ENCODE peak calls at places on chromosomes 11 and 22, in seven cellular contexts. One of them, this sample, is unnamed.

GRCh38 chr11:119318240-119319135 is 1.6 kb upstream of the MCAM start:
- DNase-seq in MM.1S: no peak
- DNase-seq in BJ: no peak
- DNase-seq in esophagus squamous epithelium: no peak
- DNase-seq in astrocyte: peak
- DNase-seq in AG04450: no peak
- DNase-seq in ovary: no peak
- DNase-seq in this sample: no peak

GRCh38 chr11:69249641-69250502 is 44.1 kb upstream of the MYEOV start:
- DNase-seq in MM.1S: peak
- DNase-seq in BJ: no peak
- DNase-seq in esophagus squamous epithelium: no peak
- DNase-seq in astrocyte: peak
- DNase-seq in AG04450: peak
- DNase-seq in ovary: no peak
- DNase-seq in this sample: no peak

GRCh38 chr11:91997178-91997577 is 227.4 kb upstream of the FAT3 start:
- DNase-seq in MM.1S: no peak
- DNase-seq in BJ: no peak
- DNase-seq in esophagus squamous epithelium: no peak
- DNase-seq in astrocyte: no peak
- DNase-seq in AG04450: no peak
- DNase-seq in ovary: no peak
- DNase-seq in this sample: no peak

GRCh38 chr11:123176785-123177184 is 18.3 kb downstream of the CLMP start:
- DNase-seq in MM.1S: no peak
- DNase-seq in BJ: no peak
- DNase-seq in esophagus squamous epithelium: no peak
- DNase-seq in astrocyte: no peak
- DNase-seq in AG04450: no peak
- DNase-seq in ovary: no peak
- DNase-seq in this sample: no peak

GRCh38 chr11:71433648-71434450 is 14.3 kb downstream of the DHCR7 start:
- DNase-seq in MM.1S: no peak
- DNase-seq in BJ: no peak
- DNase-seq in esophagus squamous epithelium: no peak
- DNase-seq in astrocyte: no peak
- DNase-seq in AG04450: no peak
- DNase-seq in ovary: peak
- DNase-seq in this sample: no peak

GRCh38 chr11:119509969-119510401 is 87.0 kb upstream of the THY1 start:
- DNase-seq in MM.1S: peak
- DNase-seq in BJ: peak
- DNase-seq in esophagus squamous epithelium: no peak
- DNase-seq in astrocyte: peak
- DNase-seq in AG04450: peak
- DNase-seq in ovary: peak
- DNase-seq in this sample: no peak

GRCh38 chr11:8615633-8616032 is 21.6 kb upstream of the STK33 start:
- DNase-seq in MM.1S: no peak
- DNase-seq in BJ: no peak
- DNase-seq in esophagus squamous epithelium: no peak
- DNase-seq in astrocyte: no peak
- DNase-seq in AG04450: no peak
- DNase-seq in ovary: no peak
- DNase-seq in this sample: no peak

GRCh38 chr11:70145025-70145529 is 58.0 kb upstream of the FADD start:
- DNase-seq in MM.1S: no peak
- DNase-seq in BJ: no peak
- DNase-seq in esophagus squamous epithelium: no peak
- DNase-seq in astrocyte: no peak
- DNase-seq in AG04450: no peak
- DNase-seq in ovary: no peak
- DNase-seq in this sample: no peak

GRCh38 chr11:70424765-70425164 is 26.4 kb downstream of the CTTN start:
- DNase-seq in MM.1S: no peak
- DNase-seq in BJ: no peak
- DNase-seq in esophagus squamous epithelium: no peak
- DNase-seq in astrocyte: no peak
- DNase-seq in AG04450: no peak
- DNase-seq in ovary: no peak
- DNase-seq in this sample: no peak

GRCh38 chr22:49119551-49119952 is 708.1 kb downstream of the BRD1 start:
- DNase-seq in MM.1S: no peak
- DNase-seq in BJ: no peak
- DNase-seq in esophagus squamous epithelium: no peak
- DNase-seq in astrocyte: no peak
- DNase-seq in AG04450: no peak
- DNase-seq in ovary: no peak
- DNase-seq in this sample: no peak

GRCh38 chr11:110613526-110613925 is 98.7 kb downstream of the ARHGAP20 start:
- DNase-seq in MM.1S: no peak
- DNase-seq in BJ: peak
- DNase-seq in esophagus squamous epithelium: no peak
- DNase-seq in astrocyte: no peak
- DNase-seq in AG04450: no peak
- DNase-seq in ovary: no peak
- DNase-seq in this sample: no peak

GRCh38 chr11:60973699-60974098 is 2.2 kb downstream of the CD6 start:
- DNase-seq in MM.1S: no peak
- DNase-seq in BJ: no peak
- DNase-seq in esophagus squamous epithelium: no peak
- DNase-seq in astrocyte: no peak
- DNase-seq in AG04450: no peak
- DNase-seq in ovary: no peak
- DNase-seq in this sample: no peak

GRCh38 chr22:19631899-19632670 is 82.2 kb upstream of the SEPTIN5 start:
- DNase-seq in MM.1S: no peak
- DNase-seq in BJ: no peak
- DNase-seq in esophagus squamous epithelium: no peak
- DNase-seq in astrocyte: peak
- DNase-seq in AG04450: peak
- DNase-seq in ovary: no peak
- DNase-seq in this sample: peak

GRCh38 chr11:33257897-33258630 is 883 bp downstream of the HIPK3 start:
- DNase-seq in MM.1S: peak
- DNase-seq in BJ: peak
- DNase-seq in esophagus squamous epithelium: peak
- DNase-seq in astrocyte: peak
- DNase-seq in AG04450: peak
- DNase-seq in ovary: peak
- DNase-seq in this sample: no peak
- TF ChIP-seq CTCF in MM.1S: peak
- TF ChIP-seq CTCF in BJ: peak
- TF ChIP-seq CTCF in esophagus squamous epithelium: peak
- TF ChIP-seq CTCF in astrocyte: no peak
- TF ChIP-seq CTCF in AG04450: peak
- TF ChIP-seq CTCF in ovary: no peak
- TF ChIP-seq CTCF in this sample: peak

GRCh38 chr22:41683052-41683451 is 5.6 kb downstream of the SNU13 start:
- DNase-seq in MM.1S: no peak
- DNase-seq in BJ: no peak
- DNase-seq in esophagus squamous epithelium: no peak
- DNase-seq in astrocyte: no peak
- DNase-seq in AG04450: no peak
- DNase-seq in ovary: no peak
- DNase-seq in this sample: no peak
- H3K4me3 ChIP-seq in MM.1S: peak
- H3K4me3 ChIP-seq in BJ: no peak
- H3K4me3 ChIP-seq in esophagus squamous epithelium: peak
- H3K4me3 ChIP-seq in astrocyte: no peak
- H3K4me3 ChIP-seq in AG04450: no peak
- H3K4me3 ChIP-seq in ovary: no peak
- H3K4me3 ChIP-seq in this sample: peak

DNA sequence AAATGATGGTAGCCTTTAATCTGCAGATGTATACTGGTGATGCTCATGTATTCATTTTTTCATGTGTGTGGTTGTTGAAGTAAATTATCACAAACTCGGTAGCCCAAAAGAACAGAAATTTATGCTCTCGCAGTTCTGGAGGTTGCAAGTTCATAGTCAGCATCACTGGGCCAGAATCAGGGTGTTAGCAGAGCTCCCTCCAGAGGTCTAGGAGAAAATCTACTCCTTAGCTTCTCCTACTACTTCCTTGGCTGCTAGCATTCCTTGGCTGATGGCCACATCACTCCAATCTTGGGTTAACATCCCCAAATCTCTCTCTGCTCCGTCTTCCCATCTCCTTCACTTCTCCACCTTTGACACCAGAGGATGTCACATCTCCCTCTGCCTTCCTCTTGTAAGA is 45.3 kb upstream of the GALNT18 start:
- DNase-seq in MM.1S: no peak
- DNase-seq in BJ: no peak
- DNase-seq in esophagus squamous epithelium: no peak
- DNase-seq in astrocyte: no peak
- DNase-seq in AG04450: no peak
- DNase-seq in ovary: no peak
- DNase-seq in this sample: no peak
- TF ChIP-seq CTCF in MM.1S: no peak
- TF ChIP-seq CTCF in BJ: peak
- TF ChIP-seq CTCF in esophagus squamous epithelium: no peak
- TF ChIP-seq CTCF in astrocyte: no peak
- TF ChIP-seq CTCF in AG04450: peak
- TF ChIP-seq CTCF in ovary: no peak
- TF ChIP-seq CTCF in this sample: no peak

GRCh38 chr11:2930705-2931415 is 1.6 kb upstream of the PHLDA2 start:
- DNase-seq in MM.1S: peak
- DNase-seq in BJ: no peak
- DNase-seq in esophagus squamous epithelium: no peak
- DNase-seq in astrocyte: no peak
- DNase-seq in AG04450: no peak
- DNase-seq in ovary: no peak
- DNase-seq in this sample: no peak
- H3K4me3 ChIP-seq in MM.1S: peak
- H3K4me3 ChIP-seq in BJ: peak
- H3K4me3 ChIP-seq in esophagus squamous epithelium: peak
- H3K4me3 ChIP-seq in astrocyte: peak
- H3K4me3 ChIP-seq in AG04450: peak
- H3K4me3 ChIP-seq in ovary: peak
- H3K4me3 ChIP-seq in this sample: peak

DNA sequence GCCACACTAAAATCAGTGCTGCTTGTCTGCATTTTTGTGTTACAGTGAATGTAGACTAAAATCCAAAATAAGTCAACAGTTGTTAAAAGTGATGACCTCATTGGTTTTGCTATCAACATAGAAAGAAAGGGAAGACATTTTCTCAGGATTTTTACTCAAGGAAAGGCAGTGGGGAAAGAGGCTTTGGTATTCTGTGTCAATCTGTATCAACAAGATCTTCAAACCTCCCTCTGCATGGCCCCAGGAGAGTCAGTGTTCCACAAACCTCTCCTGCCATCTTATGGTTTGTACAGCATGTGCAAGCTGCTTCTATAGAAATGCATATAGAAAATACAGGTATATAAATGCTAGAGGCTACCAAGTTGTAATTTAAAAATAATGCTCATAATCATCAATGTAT is 13.8 kb upstream of the OR51M1 start:
- DNase-seq in MM.1S: peak
- DNase-seq in BJ: no peak
- DNase-seq in esophagus squamous epithelium: no peak
- DNase-seq in astrocyte: no peak
- DNase-seq in AG04450: peak
- DNase-seq in ovary: no peak
- DNase-seq in this sample: no peak
- TF ChIP-seq CTCF in MM.1S: peak
- TF ChIP-seq CTCF in BJ: peak
- TF ChIP-seq CTCF in esophagus squamous epithelium: no peak
- TF ChIP-seq CTCF in astrocyte: peak
- TF ChIP-seq CTCF in AG04450: peak
- TF ChIP-seq CTCF in ovary: no peak
- TF ChIP-seq CTCF in this sample: peak

GRCh38 chr22:18088825-18089568 is 11.2 kb downstream of the PEX26 start:
- DNase-seq in MM.1S: peak
- DNase-seq in BJ: no peak
- DNase-seq in esophagus squamous epithelium: no peak
- DNase-seq in astrocyte: no peak
- DNase-seq in AG04450: no peak
- DNase-seq in ovary: no peak
- DNase-seq in this sample: no peak

GRCh38 chr22:18093661-18094060 is 15.9 kb downstream of the PEX26 start:
- DNase-seq in MM.1S: no peak
- DNase-seq in BJ: no peak
- DNase-seq in esophagus squamous epithelium: no peak
- DNase-seq in astrocyte: no peak
- DNase-seq in AG04450: no peak
- DNase-seq in ovary: no peak
- DNase-seq in this sample: no peak

GRCh38 chr22:18090286-18090685 is 12.5 kb downstream of the PEX26 start:
- DNase-seq in MM.1S: no peak
- DNase-seq in BJ: no peak
- DNase-seq in esophagus squamous epithelium: no peak
- DNase-seq in astrocyte: no peak
- DNase-seq in AG04450: no peak
- DNase-seq in ovary: no peak
- DNase-seq in this sample: no peak

GRCh38 chr22:18091478-18091877 is 13.7 kb downstream of the PEX26 start:
- DNase-seq in MM.1S: peak
- DNase-seq in BJ: no peak
- DNase-seq in esophagus squamous epithelium: no peak
- DNase-seq in astrocyte: no peak
- DNase-seq in AG04450: no peak
- DNase-seq in ovary: no peak
- DNase-seq in this sample: no peak

GRCh38 chr22:18091916-18092526 is 14.2 kb downstream of the PEX26 start:
- DNase-seq in MM.1S: peak
- DNase-seq in BJ: no peak
- DNase-seq in esophagus squamous epithelium: no peak
- DNase-seq in astrocyte: peak
- DNase-seq in AG04450: no peak
- DNase-seq in ovary: peak
- DNase-seq in this sample: no peak
- H3K4me3 ChIP-seq in MM.1S: peak
- H3K4me3 ChIP-seq in BJ: no peak
- H3K4me3 ChIP-seq in esophagus squamous epithelium: peak
- H3K4me3 ChIP-seq in astrocyte: no peak
- H3K4me3 ChIP-seq in AG04450: peak
- H3K4me3 ChIP-seq in ovary: peak
- H3K4me3 ChIP-seq in this sample: no peak

GRCh38 chr22:35454416-35455054 is 54.6 kb downstream of the MCM5 start:
- DNase-seq in MM.1S: no peak
- DNase-seq in BJ: no peak
- DNase-seq in esophagus squamous epithelium: no peak
- DNase-seq in astrocyte: no peak
- DNase-seq in AG04450: no peak
- DNase-seq in ovary: no peak
- DNase-seq in this sample: no peak
- TF ChIP-seq CTCF in MM.1S: no peak
- TF ChIP-seq CTCF in BJ: no peak
- TF ChIP-seq CTCF in esophagus squamous epithelium: no peak
- TF ChIP-seq CTCF in astrocyte: no peak
- TF ChIP-seq CTCF in AG04450: peak
- TF ChIP-seq CTCF in ovary: no peak
- TF ChIP-seq CTCF in this sample: no peak

GRCh38 chr11:925158-925495 is 543 bp upstream of the AP2A2 start:
- DNase-seq in MM.1S: no peak
- DNase-seq in BJ: no peak
- DNase-seq in esophagus squamous epithelium: no peak
- DNase-seq in astrocyte: no peak
- DNase-seq in AG04450: no peak
- DNase-seq in ovary: peak
- DNase-seq in this sample: no peak
- H3K4me3 ChIP-seq in MM.1S: peak
- H3K4me3 ChIP-seq in BJ: peak
- H3K4me3 ChIP-seq in esophagus squamous epithelium: peak
- H3K4me3 ChIP-seq in astrocyte: no peak
- H3K4me3 ChIP-seq in AG04450: no peak
- H3K4me3 ChIP-seq in ovary: peak
- H3K4me3 ChIP-seq in this sample: no peak

This sample was measured in retinal pigment epithelial cell.